ENCODE peak calls at places on chromosomes 2 and 18, in ten cellular contexts. One of them, this sample, is unnamed.

GRCh38 chr2:239920616-239921365 is 104.4 kb downstream of the NDUFA10 start:
- DNase-seq in AG09319: no peak
- DNase-seq in activated B cell treated with CpG ODN at 0.5 μM for 24 hours: no peak
- DNase-seq in NCI-H510A: no peak
- DNase-seq in NCI-H1092: no peak
- DNase-seq in stimulated activated CD4-positive, alpha-beta T cell treated with anti-CD3 and anti-CD28 coated beads, Interleukin-4, amount 100 ng/mL, for 48 hours: no peak
- DNase-seq in activated CD8-positive, alpha-beta memory T cell treated with anti-CD3 and anti-CD28 coated beads, Interleukin-2, amount 50 U/mL, for 4 hours: no peak
- DNase-seq in A549: no peak
- DNase-seq in mucosa of gallbladder: no peak
- DNase-seq in lower lobe of right lung: no peak
- DNase-seq in this sample: no peak

GRCh38 chr2:181528441-181528840 is 71.3 kb downstream of the ITGA4 start:
- DNase-seq in AG09319: no peak
- DNase-seq in NCI-H1092: no peak
- DNase-seq in lower lobe of right lung: no peak
- DNase-seq in activated CD8-positive, alpha-beta memory T cell treated with anti-CD3 and anti-CD28 coated beads, Interleukin-2, amount 50 U/mL, for 4 hours: no peak
- DNase-seq in A549: no peak
- DNase-seq in stimulated activated CD4-positive, alpha-beta T cell treated with anti-CD3 and anti-CD28 coated beads, Interleukin-4, amount 100 ng/mL, for 48 hours: no peak
- DNase-seq in NCI-H510A: no peak
- DNase-seq in activated B cell treated with CpG ODN at 0.5 μM for 24 hours: no peak
- DNase-seq in mucosa of gallbladder: no peak
- DNase-seq in this sample: no peak

GRCh38 chr2:112712903-112713584 is 7.8 kb upstream of the NT5DC4 start:
- DNase-seq in mucosa of gallbladder: no peak
- DNase-seq in stimulated activated CD4-positive, alpha-beta T cell treated with anti-CD3 and anti-CD28 coated beads, Interleukin-4, amount 100 ng/mL, for 48 hours: peak
- DNase-seq in activated CD8-positive, alpha-beta memory T cell treated with anti-CD3 and anti-CD28 coated beads, Interleukin-2, amount 50 U/mL, for 4 hours: no peak
- DNase-seq in activated B cell treated with CpG ODN at 0.5 μM for 24 hours: no peak
- DNase-seq in A549: no peak
- DNase-seq in NCI-H1092: no peak
- DNase-seq in AG09319: no peak
- DNase-seq in lower lobe of right lung: no peak
- DNase-seq in NCI-H510A: no peak
- DNase-seq in this sample: no peak

GRCh38 chr2:136257893-136258292 is 139.9 kb upstream of the CXCR4 start:
- DNase-seq in AG09319: no peak
- DNase-seq in mucosa of gallbladder: no peak
- DNase-seq in A549: no peak
- DNase-seq in stimulated activated CD4-positive, alpha-beta T cell treated with anti-CD3 and anti-CD28 coated beads, Interleukin-4, amount 100 ng/mL, for 48 hours: no peak
- DNase-seq in NCI-H510A: no peak
- DNase-seq in NCI-H1092: no peak
- DNase-seq in activated CD8-positive, alpha-beta memory T cell treated with anti-CD3 and anti-CD28 coated beads, Interleukin-2, amount 50 U/mL, for 4 hours: no peak
- DNase-seq in lower lobe of right lung: no peak
- DNase-seq in activated B cell treated with CpG ODN at 0.5 μM for 24 hours: no peak
- DNase-seq in this sample: no peak

GRCh38 chr2:160227252-160227651 is 27.2 kb upstream of the ITGB6 start:
- DNase-seq in lower lobe of right lung: no peak
- DNase-seq in A549: no peak
- DNase-seq in NCI-H1092: no peak
- DNase-seq in stimulated activated CD4-positive, alpha-beta T cell treated with anti-CD3 and anti-CD28 coated beads, Interleukin-4, amount 100 ng/mL, for 48 hours: no peak
- DNase-seq in NCI-H510A: no peak
- DNase-seq in AG09319: no peak
- DNase-seq in activated B cell treated with CpG ODN at 0.5 μM for 24 hours: no peak
- DNase-seq in activated CD8-positive, alpha-beta memory T cell treated with anti-CD3 and anti-CD28 coated beads, Interleukin-2, amount 50 U/mL, for 4 hours: no peak
- DNase-seq in mucosa of gallbladder: no peak
- DNase-seq in this sample: no peak

GRCh38 chr2:74007120-74007519 is 22.4 kb downstream of the TET3 start:
- DNase-seq in NCI-H510A: no peak
- DNase-seq in AG09319: no peak
- DNase-seq in activated B cell treated with CpG ODN at 0.5 μM for 24 hours: no peak
- DNase-seq in mucosa of gallbladder: no peak
- DNase-seq in A549: no peak
- DNase-seq in lower lobe of right lung: no peak
- DNase-seq in activated CD8-positive, alpha-beta memory T cell treated with anti-CD3 and anti-CD28 coated beads, Interleukin-2, amount 50 U/mL, for 4 hours: no peak
- DNase-seq in NCI-H1092: no peak
- DNase-seq in stimulated activated CD4-positive, alpha-beta T cell treated with anti-CD3 and anti-CD28 coated beads, Interleukin-4, amount 100 ng/mL, for 48 hours: no peak
- DNase-seq in this sample: no peak

GRCh38 chr2:69483696-69484095 is 46.5 kb upstream of the NFU1 start:
- DNase-seq in NCI-H1092: peak
- DNase-seq in activated CD8-positive, alpha-beta memory T cell treated with anti-CD3 and anti-CD28 coated beads, Interleukin-2, amount 50 U/mL, for 4 hours: no peak
- DNase-seq in lower lobe of right lung: no peak
- DNase-seq in AG09319: no peak
- DNase-seq in activated B cell treated with CpG ODN at 0.5 μM for 24 hours: no peak
- DNase-seq in NCI-H510A: no peak
- DNase-seq in mucosa of gallbladder: peak
- DNase-seq in A549: no peak
- DNase-seq in stimulated activated CD4-positive, alpha-beta T cell treated with anti-CD3 and anti-CD28 coated beads, Interleukin-4, amount 100 ng/mL, for 48 hours: no peak
- DNase-seq in this sample: no peak

GRCh38 chr2:238848566-238848940 is 668 bp downstream of the TWIST2 start:
- DNase-seq in activated B cell treated with CpG ODN at 0.5 μM for 24 hours: no peak
- DNase-seq in NCI-H1092: no peak
- DNase-seq in NCI-H510A: no peak
- DNase-seq in lower lobe of right lung: no peak
- DNase-seq in mucosa of gallbladder: no peak
- DNase-seq in stimulated activated CD4-positive, alpha-beta T cell treated with anti-CD3 and anti-CD28 coated beads, Interleukin-4, amount 100 ng/mL, for 48 hours: no peak
- DNase-seq in A549: no peak
- DNase-seq in AG09319: no peak
- DNase-seq in activated CD8-positive, alpha-beta memory T cell treated with anti-CD3 and anti-CD28 coated beads, Interleukin-2, amount 50 U/mL, for 4 hours: no peak
- DNase-seq in this sample: no peak

GRCh38 chr2:72001937-72002690 is 145.5 kb downstream of the CYP26B1 start:
- DNase-seq in NCI-H1092: no peak
- DNase-seq in activated B cell treated with CpG ODN at 0.5 μM for 24 hours: no peak
- DNase-seq in A549: no peak
- DNase-seq in mucosa of gallbladder: no peak
- DNase-seq in AG09319: no peak
- DNase-seq in stimulated activated CD4-positive, alpha-beta T cell treated with anti-CD3 and anti-CD28 coated beads, Interleukin-4, amount 100 ng/mL, for 48 hours: no peak
- DNase-seq in activated CD8-positive, alpha-beta memory T cell treated with anti-CD3 and anti-CD28 coated beads, Interleukin-2, amount 50 U/mL, for 4 hours: no peak
- DNase-seq in NCI-H510A: no peak
- DNase-seq in lower lobe of right lung: no peak
- DNase-seq in this sample: no peak

GRCh38 chr2:63614983-63615945 is 26.5 kb downstream of the MDH1 start:
- DNase-seq in NCI-H510A: no peak
- DNase-seq in lower lobe of right lung: no peak
- DNase-seq in NCI-H1092: no peak
- DNase-seq in activated B cell treated with CpG ODN at 0.5 μM for 24 hours: no peak
- DNase-seq in A549: no peak
- DNase-seq in activated CD8-positive, alpha-beta memory T cell treated with anti-CD3 and anti-CD28 coated beads, Interleukin-2, amount 50 U/mL, for 4 hours: no peak
- DNase-seq in mucosa of gallbladder: no peak
- DNase-seq in stimulated activated CD4-positive, alpha-beta T cell treated with anti-CD3 and anti-CD28 coated beads, Interleukin-4, amount 100 ng/mL, for 48 hours: no peak
- DNase-seq in AG09319: no peak
- DNase-seq in this sample: no peak

GRCh38 chr2:219551412-219551811 is 7.6 kb downstream of the TMEM198 start:
- DNase-seq in AG09319: no peak
- DNase-seq in activated CD8-positive, alpha-beta memory T cell treated with anti-CD3 and anti-CD28 coated beads, Interleukin-2, amount 50 U/mL, for 4 hours: no peak
- DNase-seq in lower lobe of right lung: no peak
- DNase-seq in A549: no peak
- DNase-seq in mucosa of gallbladder: no peak
- DNase-seq in activated B cell treated with CpG ODN at 0.5 μM for 24 hours: no peak
- DNase-seq in NCI-H510A: peak
- DNase-seq in NCI-H1092: no peak
- DNase-seq in stimulated activated CD4-positive, alpha-beta T cell treated with anti-CD3 and anti-CD28 coated beads, Interleukin-4, amount 100 ng/mL, for 48 hours: no peak
- DNase-seq in this sample: no peak

GRCh38 chr2:127610561-127610960 is 35.4 kb upstream of the GPR17 start:
- DNase-seq in activated B cell treated with CpG ODN at 0.5 μM for 24 hours: no peak
- DNase-seq in mucosa of gallbladder: no peak
- DNase-seq in stimulated activated CD4-positive, alpha-beta T cell treated with anti-CD3 and anti-CD28 coated beads, Interleukin-4, amount 100 ng/mL, for 48 hours: no peak
- DNase-seq in A549: no peak
- DNase-seq in NCI-H1092: no peak
- DNase-seq in lower lobe of right lung: no peak
- DNase-seq in activated CD8-positive, alpha-beta memory T cell treated with anti-CD3 and anti-CD28 coated beads, Interleukin-2, amount 50 U/mL, for 4 hours: no peak
- DNase-seq in AG09319: no peak
- DNase-seq in NCI-H510A: no peak
- DNase-seq in this sample: no peak

GRCh38 chr2:124283090-124283489 is 258.0 kb downstream of the CNTNAP5 start:
- DNase-seq in activated CD8-positive, alpha-beta memory T cell treated with anti-CD3 and anti-CD28 coated beads, Interleukin-2, amount 50 U/mL, for 4 hours: no peak
- DNase-seq in mucosa of gallbladder: peak
- DNase-seq in A549: no peak
- DNase-seq in NCI-H510A: peak
- DNase-seq in stimulated activated CD4-positive, alpha-beta T cell treated with anti-CD3 and anti-CD28 coated beads, Interleukin-4, amount 100 ng/mL, for 48 hours: no peak
- DNase-seq in lower lobe of right lung: no peak
- DNase-seq in activated B cell treated with CpG ODN at 0.5 μM for 24 hours: no peak
- DNase-seq in NCI-H1092: no peak
- DNase-seq in AG09319: no peak
- DNase-seq in this sample: no peak

GRCh38 chr18:77249583-77250500 is at the start of gene GALR1:
- DNase-seq in AG09319: no peak
- DNase-seq in NCI-H1092: no peak
- DNase-seq in NCI-H510A: peak
- DNase-seq in A549: no peak
- DNase-seq in lower lobe of right lung: no peak
- DNase-seq in activated CD8-positive, alpha-beta memory T cell treated with anti-CD3 and anti-CD28 coated beads, Interleukin-2, amount 50 U/mL, for 4 hours: no peak
- DNase-seq in activated B cell treated with CpG ODN at 0.5 μM for 24 hours: no peak
- DNase-seq in mucosa of gallbladder: no peak
- DNase-seq in stimulated activated CD4-positive, alpha-beta T cell treated with anti-CD3 and anti-CD28 coated beads, Interleukin-4, amount 100 ng/mL, for 48 hours: no peak
- DNase-seq in this sample: no peak

GRCh38 chr2:218658671-218659257 is 659 bp downstream of the ZNF142 start:
- DNase-seq in mucosa of gallbladder: no peak
- DNase-seq in NCI-H1092: no peak
- DNase-seq in activated CD8-positive, alpha-beta memory T cell treated with anti-CD3 and anti-CD28 coated beads, Interleukin-2, amount 50 U/mL, for 4 hours: peak
- DNase-seq in stimulated activated CD4-positive, alpha-beta T cell treated with anti-CD3 and anti-CD28 coated beads, Interleukin-4, amount 100 ng/mL, for 48 hours: peak
- DNase-seq in AG09319: no peak
- DNase-seq in activated B cell treated with CpG ODN at 0.5 μM for 24 hours: peak
- DNase-seq in NCI-H510A: peak
- DNase-seq in A549: peak
- DNase-seq in lower lobe of right lung: no peak
- DNase-seq in this sample: no peak

GRCh38 chr18:3305354-3305762 is 43.4 kb downstream of the MYL12B start:
- DNase-seq in stimulated activated CD4-positive, alpha-beta T cell treated with anti-CD3 and anti-CD28 coated beads, Interleukin-4, amount 100 ng/mL, for 48 hours: peak
- DNase-seq in NCI-H1092: no peak
- DNase-seq in A549: no peak
- DNase-seq in lower lobe of right lung: no peak
- DNase-seq in NCI-H510A: no peak
- DNase-seq in activated B cell treated with CpG ODN at 0.5 μM for 24 hours: no peak
- DNase-seq in mucosa of gallbladder: no peak
- DNase-seq in activated CD8-positive, alpha-beta memory T cell treated with anti-CD3 and anti-CD28 coated beads, Interleukin-2, amount 50 U/mL, for 4 hours: no peak
- DNase-seq in AG09319: peak
- DNase-seq in this sample: no peak

GRCh38 chr2:42028571-42029148 is 19.2 kb upstream of the PKDCC start:
- DNase-seq in NCI-H1092: no peak
- DNase-seq in NCI-H510A: no peak
- DNase-seq in stimulated activated CD4-positive, alpha-beta T cell treated with anti-CD3 and anti-CD28 coated beads, Interleukin-4, amount 100 ng/mL, for 48 hours: no peak
- DNase-seq in activated CD8-positive, alpha-beta memory T cell treated with anti-CD3 and anti-CD28 coated beads, Interleukin-2, amount 50 U/mL, for 4 hours: no peak
- DNase-seq in mucosa of gallbladder: no peak
- DNase-seq in A549: no peak
- DNase-seq in activated B cell treated with CpG ODN at 0.5 μM for 24 hours: no peak
- DNase-seq in lower lobe of right lung: no peak
- DNase-seq in AG09319: no peak
- DNase-seq in this sample: no peak

GRCh38 chr2:157032019-157032418 is 225.5 kb upstream of the GALNT5 start:
- DNase-seq in lower lobe of right lung: no peak
- DNase-seq in stimulated activated CD4-positive, alpha-beta T cell treated with anti-CD3 and anti-CD28 coated beads, Interleukin-4, amount 100 ng/mL, for 48 hours: no peak
- DNase-seq in NCI-H510A: no peak
- DNase-seq in A549: peak
- DNase-seq in NCI-H1092: no peak
- DNase-seq in AG09319: peak
- DNase-seq in activated CD8-positive, alpha-beta memory T cell treated with anti-CD3 and anti-CD28 coated beads, Interleukin-2, amount 50 U/mL, for 4 hours: no peak
- DNase-seq in mucosa of gallbladder: no peak
- DNase-seq in activated B cell treated with CpG ODN at 0.5 μM for 24 hours: no peak
- DNase-seq in this sample: no peak

GRCh38 chr2:196176142-196176738 is 4.9 kb upstream of the STK17B start:
- DNase-seq in A549: no peak
- DNase-seq in NCI-H1092: no peak
- DNase-seq in NCI-H510A: no peak
- DNase-seq in activated CD8-positive, alpha-beta memory T cell treated with anti-CD3 and anti-CD28 coated beads, Interleukin-2, amount 50 U/mL, for 4 hours: peak
- DNase-seq in mucosa of gallbladder: peak
- DNase-seq in activated B cell treated with CpG ODN at 0.5 μM for 24 hours: peak
- DNase-seq in lower lobe of right lung: no peak
- DNase-seq in stimulated activated CD4-positive, alpha-beta T cell treated with anti-CD3 and anti-CD28 coated beads, Interleukin-4, amount 100 ng/mL, for 48 hours: peak
- DNase-seq in AG09319: no peak
- DNase-seq in this sample: no peak

GRCh38 chr2:85435986-85436835 is 17.7 kb downstream of the SH2D6 start:
- DNase-seq in lower lobe of right lung: no peak
- DNase-seq in NCI-H510A: no peak
- DNase-seq in AG09319: no peak
- DNase-seq in activated CD8-positive, alpha-beta memory T cell treated with anti-CD3 and anti-CD28 coated beads, Interleukin-2, amount 50 U/mL, for 4 hours: no peak
- DNase-seq in mucosa of gallbladder: no peak
- DNase-seq in activated B cell treated with CpG ODN at 0.5 μM for 24 hours: no peak
- DNase-seq in A549: no peak
- DNase-seq in NCI-H1092: peak
- DNase-seq in stimulated activated CD4-positive, alpha-beta T cell treated with anti-CD3 and anti-CD28 coated beads, Interleukin-4, amount 100 ng/mL, for 48 hours: no peak
- DNase-seq in this sample: no peak

GRCh38 chr18:49521251-49521650 is 34.2 kb upstream of the C18orf32 start:
- DNase-seq in NCI-H510A: no peak
- DNase-seq in activated CD8-positive, alpha-beta memory T cell treated with anti-CD3 and anti-CD28 coated beads, Interleukin-2, amount 50 U/mL, for 4 hours: no peak
- DNase-seq in lower lobe of right lung: no peak
- DNase-seq in A549: no peak
- DNase-seq in mucosa of gallbladder: no peak
- DNase-seq in AG09319: no peak
- DNase-seq in NCI-H1092: peak
- DNase-seq in activated B cell treated with CpG ODN at 0.5 μM for 24 hours: no peak
- DNase-seq in stimulated activated CD4-positive, alpha-beta T cell treated with anti-CD3 and anti-CD28 coated beads, Interleukin-4, amount 100 ng/mL, for 48 hours: no peak
- DNase-seq in this sample: no peak